ENCODE peak calls at places on chromosomes 5 and 9, in seven cellular contexts. T is MM.1S; O is heart left ventricle; Q is breast epithelium; J is CD8-positive, alpha-beta T cell; X is osteoblast; R is lung. K is an unnamed sample.

GRCh38 chr5:136420168-136420916 is 55.0 kb upstream of the TRPC7 start:
- DNase-seq in J (no peak), X (no peak), Q (no peak), O (no peak), R (no peak), T (no peak), K (no peak)

GRCh38 chr5:167065784-167066183 is 1225.7 kb upstream of the WWC1 start:
- DNase-seq in Q (no peak), O (no peak), J (no peak), T (no peak), X (peak; percentile 60), R (no peak), K (no peak)

GRCh38 chr5:123097871-123098735 is 9.1 kb downstream of the PRDM6 start:
- DNase-seq in X (peak; percentile 81), O (peak; percentile 49), Q (no peak), R (no peak), T (no peak), J (no peak), K (no peak)

GRCh38 chr9:71733176-71733575 is 35.1 kb downstream of the CEMIP2 start:
- DNase-seq in J (no peak), Q (no peak), X (no peak), O (no peak), R (no peak), T (no peak), K (no peak)

GRCh38 chr5:110401881-110402280 is 324.6 kb downstream of the TMEM232 start:
- DNase-seq in R (no peak), O (no peak), Q (no peak), J (no peak), X (no peak), T (peak; percentile 80), K (no peak)

GRCh38 chr9:38384990-38385848 is 7.3 kb upstream of the ALDH1B1 start:
- DNase-seq in O (no peak), J (no peak), R (no peak), X (no peak), Q (no peak), T (no peak), K (no peak)

GRCh38 chr5:154829589-154830218 is 20.7 kb downstream of the FAXDC2 start:
- DNase-seq in J (peak; percentile 31), O (no peak), R (peak; percentile 64), X (no peak), Q (no peak), T (no peak), K (peak; percentile 63)

GRCh38 chr5:149995385-149996085 is 4.9 kb downstream of the TIGD6 start:
- DNase-seq in O (no peak), X (no peak), R (no peak), Q (no peak), J (no peak), T (no peak), K (no peak)

GRCh38 chr5:125746936-125747335 is 676.3 kb upstream of the GRAMD2B start:
- DNase-seq in Q (no peak), J (no peak), X (no peak), O (no peak), T (peak; percentile 63), R (no peak), K (no peak)

GRCh38 chr5:65329266-65329665 is 152.5 kb downstream of the ADAMTS6 start:
- DNase-seq in R (no peak), J (no peak), T (no peak), Q (no peak), O (no peak), X (no peak), K (no peak)

GRCh38 chr5:149389552-149390495 is 10.7 kb upstream of the IL17B start:
- DNase-seq in Q (no peak), O (no peak), X (peak; percentile 23), J (no peak), R (no peak), T (no peak), K (no peak)

GRCh38 chr9:129868571-129869486 is 33.6 kb downstream of the USP20 start:
- DNase-seq in J (peak; percentile 97), Q (no peak), R (no peak), T (peak; percentile 26), X (peak; percentile 74), O (peak; percentile 83), K (peak; percentile 89)

GRCh38 chr5:124402144-124402581 is 344.3 kb downstream of the ZNF608 start:
- DNase-seq in J (no peak), T (no peak), Q (no peak), X (no peak), O (no peak), R (peak; percentile 69), K (peak; percentile 11)

GRCh38 chr5:115414406-115415142 is 118.1 kb upstream of the CCDC112 start:
- DNase-seq in T (no peak), R (peak; percentile 44), J (no peak), Q (no peak), O (peak; percentile 28), X (peak; percentile 88), K (peak; percentile 58)

GRCh38 chr9:93944011-93944410 is 11.1 kb downstream of the BARX1 start:
- DNase-seq in R (no peak), O (peak; percentile 30), Q (no peak), J (no peak), T (no peak), X (no peak), K (no peak)

GRCh38 chr9:93946338-93946712 is 8.8 kb downstream of the BARX1 start:
- DNase-seq in Q (no peak), X (no peak), R (no peak), O (peak; percentile 11), J (no peak), T (no peak), K (no peak)

GRCh38 chr9:93947409-93948070 is 7.6 kb downstream of the BARX1 start:
- DNase-seq in Q (no peak), X (no peak), O (peak; percentile 22), R (no peak), J (no peak), T (no peak), K (no peak)

GRCh38 chr9:93948456-93949072 is 6.6 kb downstream of the BARX1 start:
- DNase-seq in T (no peak), J (no peak), R (no peak), X (peak; percentile 83), O (peak; percentile 48), Q (no peak), K (no peak)

DNA sequence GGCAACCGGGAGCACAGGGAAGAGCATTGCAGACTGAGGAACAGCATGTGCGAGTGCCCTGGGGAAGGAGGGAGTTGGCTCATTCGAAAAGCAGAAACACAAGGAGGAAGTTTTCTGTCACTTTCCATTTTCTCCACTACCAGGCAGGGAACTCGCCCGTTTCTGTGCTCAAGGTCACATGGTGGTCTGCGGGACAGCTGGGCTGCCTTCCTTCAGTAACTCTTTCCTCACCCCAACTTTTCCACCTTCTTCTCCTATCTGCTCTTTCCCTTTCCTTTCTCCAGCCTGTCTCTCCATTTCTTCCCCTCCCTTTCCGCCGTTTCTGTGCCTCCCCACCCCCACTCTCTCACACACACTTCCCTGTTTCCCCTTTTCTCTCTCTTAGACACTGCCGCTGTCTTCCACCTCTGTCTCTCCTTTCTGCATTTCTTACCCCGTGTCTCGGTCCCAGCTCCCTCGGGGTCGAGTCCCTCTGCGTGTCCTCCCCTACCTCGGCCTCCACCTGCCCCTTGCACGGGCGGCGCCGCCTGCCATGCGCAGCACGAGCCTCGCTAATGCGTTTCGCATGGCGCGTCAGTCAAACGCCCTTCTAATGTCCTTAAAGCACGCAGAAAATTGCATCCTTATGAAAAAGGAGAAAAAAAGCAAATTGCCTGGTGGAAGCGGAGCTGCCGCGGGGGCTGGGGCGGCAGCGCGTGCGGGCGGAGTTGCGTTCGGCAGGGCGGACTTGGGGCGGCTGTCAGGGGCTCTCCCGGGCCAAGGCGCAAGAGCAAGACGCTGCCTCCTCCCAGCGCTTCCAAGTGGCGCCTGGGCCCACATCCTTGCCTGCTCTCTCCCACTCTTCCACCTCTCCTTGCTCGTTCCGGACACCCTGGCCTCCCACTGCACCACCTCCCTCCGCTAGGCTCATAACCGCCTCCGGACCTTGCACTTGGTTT is 9.5 kb downstream of the BARX1 start:
- DNase-seq in R (no peak), T (no peak), J (no peak), X (peak; percentile 86), Q (no peak), O (peak; percentile 61), K (peak; percentile 52)
- H3K4me3 ChIP-seq in R (no peak overlapping the region), T (no peak overlapping the region), J (no peak overlapping the region), X (peak overlapping the region; percentile 67), Q (peak overlapping the region; percentile 48), O (peak overlapping the region; percentile 38), K (no peak overlapping the region)

GRCh38 chr9:95095619-95096355 is 221.7 kb downstream of the FANCC start:
- DNase-seq in O (no peak), R (no peak), T (no peak), Q (no peak), J (no peak), X (peak; percentile 67), K (no peak)

GRCh38 chr9:95098391-95098921 is 219.1 kb downstream of the FANCC start:
- DNase-seq in R (no peak), J (no peak), Q (no peak), T (no peak), O (no peak), X (peak; percentile 73), K (no peak)

GRCh38 chr9:95096381-95096780 is 221.1 kb downstream of the FANCC start:
- DNase-seq in T (no peak), J (no peak), R (no peak), O (no peak), X (peak; percentile 27), Q (no peak), K (no peak)

GRCh38 chr9:95097279-95097678 is 220.2 kb downstream of the FANCC start:
- DNase-seq in J (no peak), Q (no peak), R (no peak), X (peak; percentile 43), T (no peak), O (no peak), K (no peak)

DNA sequence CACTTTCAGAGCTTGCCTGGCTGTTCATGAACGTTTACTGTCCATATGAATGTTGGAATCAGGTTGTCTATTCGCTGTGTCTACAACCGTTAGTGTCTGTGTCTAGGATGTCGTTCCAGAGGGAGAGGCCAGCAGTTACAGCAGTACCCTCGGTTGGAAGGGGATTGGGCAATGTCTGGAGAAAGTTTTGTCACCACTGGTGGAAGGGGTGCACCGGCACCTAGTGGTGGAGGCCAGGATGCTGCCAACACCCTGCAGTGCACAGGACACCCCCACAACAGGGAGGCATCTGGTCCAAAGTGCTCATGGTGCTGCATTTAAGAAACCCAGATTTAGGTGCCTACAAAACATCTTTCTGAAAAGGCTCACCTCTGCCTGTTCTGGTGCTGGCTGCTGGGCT is 220.7 kb downstream of the FANCC start:
- DNase-seq in Q (no peak), X (peak; percentile 71), J (no peak), R (no peak), O (no peak), T (no peak), K (no peak)
- H3K36me3 ChIP-seq in Q (no peaks in the 10 kb centered on the region), X (peaks cover 7% of the 10 kb centered on the region), J (no peaks in the 10 kb centered on the region), R (peaks cover 17% of the 10 kb centered on the region), O (peaks cover 42% of the 10 kb centered on the region), T (no peaks in the 10 kb centered on the region), K (no peaks in the 10 kb centered on the region)

GRCh38 chr5:96881511-96882115 is 5.3 kb downstream of the ERAP2 start:
- DNase-seq in R (no peak), X (peak; percentile 88), Q (no peak), T (no peak), J (no peak), O (no peak), K (no peak)
- H3K4me1 ChIP-seq in R (peaks cover 7% of the 10 kb centered on the region), X (peaks cover 27% of the 10 kb centered on the region), Q (no peaks in the 10 kb centered on the region), T (peaks cover 29% of the 10 kb centered on the region), J (peaks cover 70% of the 10 kb centered on the region), O (no peaks in the 10 kb centered on the region), K (peaks cover 4% of the 10 kb centered on the region)

DNA sequence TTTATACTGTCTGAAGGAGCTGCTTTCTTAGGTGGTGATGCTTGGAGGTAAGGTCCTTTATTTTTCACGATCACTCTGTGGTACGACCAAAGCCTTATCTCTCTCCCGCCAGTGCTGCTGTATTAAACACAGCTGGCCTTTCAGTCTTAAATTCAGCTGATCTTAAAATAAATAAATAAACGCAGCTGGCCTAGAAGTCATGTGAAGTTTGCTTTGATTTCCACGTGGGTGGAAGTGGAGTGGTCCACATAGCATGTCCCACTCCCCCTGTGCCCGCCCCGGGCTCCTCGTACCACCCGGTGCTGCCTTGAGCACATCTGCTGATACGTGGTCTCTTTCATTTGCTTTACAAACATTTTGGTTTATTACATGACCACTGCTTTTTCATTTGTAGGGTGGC is 260.4 kb downstream of the FANCC start:
- DNase-seq in X (no peak), R (no peak), O (no peak), T (no peak), J (no peak), Q (no peak), K (no peak)
- H3K4me3 ChIP-seq in X (peak overlapping the region; percentile 20), R (no peak overlapping the region), O (peak overlapping the region; percentile 43), T (no peak overlapping the region), J (no peak overlapping the region), Q (no peak overlapping the region), K (no peak overlapping the region)